ENCODE peak calls at places on chromosomes 4 and X, in four cellular contexts. N is A549, B is AG08396, U is NAMALWA. W is an unnamed sample.
A peak's percentile ranks its signal among the peaks of the same experiment; 100 is the strongest.

GRCh38 chrX:41421071-41421729 is 25.9 kb upstream of the NYX start:
- DNase-seq in U (no peak), B (no peak), N (no peak), W (no peak)

GRCh38 chr4:101201421-101201820 is 145.9 kb downstream of the PPP3CA start:
- DNase-seq in B (no peak), N (no peak), U (no peak), W (no peak)

GRCh38 chrX:154043003-154043402 is 23.3 kb upstream of the IRAK1 start:
- DNase-seq in U (no peak), N (no peak), B (no peak), W (no peak)

GRCh38 chr4:15197005-15197404 is 194.7 kb downstream of the CPEB2 start:
- DNase-seq in B (peak; percentile 35), N (peak; percentile 10), U (peak; percentile 9), W (no peak)

GRCh38 chr4:4384837-4385236 is 2.1 kb upstream of the NSG1 start:
- DNase-seq in B (peak; percentile 49), N (peak; percentile 21), U (peak; percentile 37), W (peak; percentile 69)

GRCh38 chrX:27597506-27597905 is 7.4 kb downstream of the DCAF8L2 start:
- DNase-seq in U (no peak), B (no peak), N (no peak), W (no peak)

GRCh38 chrX:97563531-97564133 is 679.9 kb downstream of the RPA4 start:
- DNase-seq in N (no peak), U (peak; percentile 79), B (peak; percentile 58), W (peak; percentile 80)

GRCh38 chrX:115357316-115357715 is 67.8 kb downstream of the LUZP4 start:
- DNase-seq in U (no peak), B (no peak), N (no peak), W (no peak)

GRCh38 chr4:130545596-130545995 is 1449.6 kb downstream of the C4orf33 start:
- DNase-seq in B (no peak), U (no peak), N (no peak), W (no peak)

GRCh38 chr4:144355809-144356757 is 215.6 kb upstream of the GYPA start:
- DNase-seq in N (peak; percentile 12), B (peak; percentile 20), U (peak; percentile 42), W (peak; percentile 48)

GRCh38 chrX:129678176-129678880 is 23.6 kb upstream of the APLN start:
- DNase-seq in N (peak; percentile 61), B (peak; percentile 50), U (no peak), W (peak; percentile 71)

GRCh38 chr4:52588097-52588496 is 71.0 kb downstream of the USP46 start:
- DNase-seq in U (peak; percentile 23), N (no peak), B (no peak), W (peak; percentile 62)

GRCh38 chrX:80807606-80808159 is 2.0 kb downstream of the BRWD3 start:
- DNase-seq in B (no peak), N (peak; percentile 71), U (peak; percentile 40), W (no peak)

GRCh38 chr4:155572106-155572703 is 94.4 kb upstream of the GUCY1A1 start:
- DNase-seq in N (no peak), U (no peak), B (no peak), W (no peak)

GRCh38 chrX:45135616-45136015 is 65.1 kb downstream of the DIPK2B start:
- DNase-seq in N (no peak), B (no peak), U (no peak), W (no peak)

GRCh38 chr4:27666943-27667342 is 806.3 kb downstream of the STIM2 start:
- DNase-seq in N (no peak), U (peak; percentile 31), B (no peak), W (no peak)

GRCh38 chr4:155854597-155855226 is 11.4 kb downstream of the ASIC5 start:
- DNase-seq in N (peak; percentile 20), U (no peak), B (peak; percentile 63), W (no peak)

GRCh38 chr4:53748328-53748772 is 157.1 kb upstream of the LNX1 start:
- DNase-seq in B (no peak), N (no peak), U (peak; percentile 96), W (peak; percentile 95)

GRCh38 chr4:89674876-89675459 is 162.0 kb downstream of the SNCA start:
- DNase-seq in B (no peak), N (no peak), U (no peak), W (no peak)